ENCODE peak calls at places on chromosomes 16 and 17, in six cellular contexts. L, Y, J, S, F and A are unnamed samples.

GRCh38 chr16:53091508-53092211 is 36.9 kb downstream of the CHD9 start:
- DNase-seq in J (no peak), Y (no peak), S (peak; percentile 72), L (no peak), F (no peak), A (no peak)

GRCh38 chr17:66819466-66819865 is 15.5 kb upstream of the CACNG5 start:
- DNase-seq in L (no peak), S (no peak), Y (no peak), J (no peak), F (no peak), A (no peak)

GRCh38 chr17:8753976-8754440 is 4.3 kb downstream of the SPDYE4 start:
- DNase-seq in Y (no peak), L (no peak), S (no peak), J (no peak), F (peak; percentile 34), A (peak; percentile 38)

GRCh38 chr17:50952889-50953288 is 86.7 kb upstream of the TOB1 start:
- DNase-seq in S (no peak), L (no peak), J (no peak), Y (no peak), F (no peak), A (no peak)

GRCh38 chr16:15996432-15997109 is 47.2 kb downstream of the ABCC1 start:
- DNase-seq in L (no peak), Y (peak; percentile 32), F (peak; percentile 99), S (no peak), J (no peak), A (no peak)

GRCh38 chr16:76670125-76670857 is 393.1 kb downstream of the CNTNAP4 start:
- DNase-seq in F (no peak), Y (no peak), J (no peak), L (no peak), S (no peak), A (no peak)

GRCh38 chr17:79619636-79620206 is 8.9 kb upstream of the RBFOX3 start:
- DNase-seq in S (no peak), F (no peak), L (no peak), Y (no peak), J (no peak), A (no peak)

GRCh38 chr17:57782051-57782490 is 37.0 kb upstream of the CCDC182 start:
- DNase-seq in L (no peak), S (no peak), Y (no peak), J (no peak), F (no peak), A (no peak)

GRCh38 chr17:40949406-40949805 is 12.0 kb upstream of the KRT23 start:
- DNase-seq in Y (no peak), J (no peak), L (no peak), F (peak; percentile 57), S (no peak), A (no peak)

GRCh38 chr17:43701318-43701743 is 39.6 kb upstream of the MEOX1 start:
- DNase-seq in L (no peak), F (no peak), Y (no peak), J (no peak), S (peak; percentile 45), A (peak; percentile 49)

GRCh38 chr17:59601130-59601529 is 18.6 kb upstream of the CLTC start:
- DNase-seq in S (no peak), F (no peak), L (no peak), J (no peak), Y (no peak), A (no peak)

GRCh38 chr17:71496552-71496951 is 624.3 kb upstream of the SOX9 start:
- DNase-seq in S (no peak), Y (no peak), J (no peak), L (no peak), F (no peak), A (no peak)

GRCh38 chr17:49512296-49513043 is 17.4 kb downstream of the NGFR start:
- DNase-seq in Y (no peak), S (no peak), F (no peak), J (no peak), L (no peak), A (no peak)

GRCh38 chr17:38749222-38750043 is 1.3 kb upstream of the PCGF2 start:
- DNase-seq in L (no peak), S (no peak), J (no peak), F (peak; percentile 89), Y (peak; percentile 83), A (no peak)

GRCh38 chr16:82603784-82604411 is 22.9 kb upstream of the CDH13 start:
- DNase-seq in F (peak; percentile 13), J (no peak), S (no peak), Y (no peak), L (no peak), A (no peak)

GRCh38 chr17:77790143-77790829 is 168.2 kb upstream of the TNRC6C start:
- DNase-seq in Y (no peak), J (peak; percentile 38), L (no peak), S (no peak), F (no peak), A (no peak)

GRCh38 chr17:76254275-76254674 is 10.9 kb upstream of the UBALD2 start:
- DNase-seq in S (no peak), Y (no peak), L (no peak), J (no peak), F (no peak), A (no peak)

GRCh38 chr16:69049146-69049545 is 56.3 kb upstream of the HAS3 start:
- DNase-seq in F (no peak), S (no peak), L (no peak), Y (no peak), J (no peak), A (no peak)

GRCh38 chr17:40530531-40530987 is 29.1 kb upstream of the TNS4 start:
- DNase-seq in J (no peak), S (no peak), Y (no peak), L (no peak), F (no peak), A (no peak)

GRCh38 chr16:88381820-88382451 is 823 bp upstream of the ZNF469 start:
- DNase-seq in L (no peak), Y (no peak), F (no peak), J (peak; percentile 33), S (no peak), A (no peak)
- TF ChIP-seq TAF1 in L (no peak), Y (no peak), F (no peak), J (no peak), S (no peak), A (no peak)

DNA sequence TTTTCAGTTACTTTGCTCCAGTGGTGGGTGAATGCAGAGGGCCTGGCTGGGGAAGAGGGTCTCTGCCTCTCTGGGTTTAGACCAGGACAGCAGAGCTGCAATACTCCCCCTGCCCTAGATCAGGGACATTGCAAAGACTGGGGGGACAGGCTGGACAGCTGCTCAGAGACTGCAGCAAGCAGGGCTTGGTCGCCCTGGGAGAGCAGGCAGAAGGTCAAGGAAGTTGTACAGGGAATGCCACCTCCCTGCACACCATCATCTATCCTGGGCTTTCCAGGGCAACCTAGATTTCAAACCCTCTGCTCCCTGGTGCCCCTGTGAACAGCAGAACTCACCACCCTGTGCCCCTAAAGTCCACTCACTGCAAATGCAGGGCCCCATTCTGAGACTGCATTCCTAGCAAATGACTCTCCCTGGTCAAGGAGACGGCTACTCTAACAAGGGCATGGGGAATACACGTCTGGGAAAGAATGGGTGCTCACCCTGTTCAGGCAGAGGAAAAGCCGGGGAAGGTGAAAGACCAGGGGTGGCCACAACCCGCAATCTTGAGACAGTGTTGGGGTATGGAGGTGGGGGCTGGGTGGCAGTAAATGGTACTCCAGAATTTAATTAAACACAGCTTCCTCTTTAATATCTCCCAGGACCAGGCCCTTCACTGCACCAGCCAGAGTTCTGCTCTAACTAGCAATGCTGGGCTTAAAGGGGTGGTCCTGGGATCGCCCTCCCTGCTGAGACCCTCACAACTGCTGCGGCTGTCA is 1.0 kb downstream of the KIFC3 start:
- DNase-seq in L (no peak), Y (no peak), J (no peak), F (no peak), S (no peak), A (no peak)
- TF ChIP-seq POLR2A in L (no peak), Y (no peak), J (no peak), F (no peak), S (no peak), A (no peak)

GRCh38 chr17:56510554-56511342 is 82.8 kb upstream of the NOG start:
- DNase-seq in S (no peak), J (no peak), L (no peak), F (no peak), Y (no peak), A (no peak)
- TF ChIP-seq TAF1 in S (no peak), J (no peak), L (no peak), F (no peak), Y (no peak), A (no peak)

DNA sequence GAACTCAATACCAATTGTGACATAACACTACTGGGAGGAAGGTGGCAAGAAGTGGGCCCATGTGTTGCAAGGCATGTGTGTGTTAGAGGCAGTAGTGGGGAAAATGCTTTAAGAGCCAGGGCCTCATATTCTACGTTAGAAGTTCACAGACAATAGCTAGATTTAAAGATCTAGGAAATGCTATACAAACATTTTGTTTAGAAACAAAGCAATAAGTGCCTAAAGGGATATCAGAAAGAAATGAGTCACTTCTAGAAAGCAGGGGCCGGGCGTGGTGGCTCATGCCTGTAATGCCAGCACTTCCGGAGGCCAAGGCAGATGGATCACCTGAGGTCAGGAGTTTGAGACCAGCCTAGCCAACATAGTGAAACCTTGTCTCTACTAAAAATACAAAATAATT is 253.1 kb upstream of the IRX5 start:
- DNase-seq in J (no peak), Y (no peak), S (no peak), F (no peak), L (no peak), A (no peak)
- TF ChIP-seq POLR2A in J (no peak), Y (no peak), S (no peak), F (no peak), L (no peak), A (no peak)

DNA sequence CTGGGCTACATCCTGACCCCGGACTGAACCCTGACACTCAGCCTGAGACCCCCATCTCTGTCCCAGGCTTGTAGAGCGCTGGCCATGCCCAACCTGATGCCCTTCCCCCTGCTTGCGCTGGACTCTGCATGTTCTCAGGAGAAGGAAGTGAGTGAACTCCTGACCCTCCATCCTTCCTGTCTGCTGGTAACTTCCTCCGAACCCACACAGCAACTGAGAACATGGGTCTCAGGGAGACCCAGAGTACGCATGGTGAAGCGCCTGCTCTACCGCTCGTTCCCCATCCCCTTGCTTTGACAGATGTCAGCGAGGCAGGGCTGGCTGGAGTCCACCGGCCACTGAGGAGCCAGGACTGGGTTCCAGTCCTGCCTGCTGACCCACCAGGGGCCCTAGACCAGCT is 6.1 kb downstream of the CAMKK1 start:
- DNase-seq in L (no peak), J (no peak), F (no peak), S (no peak), Y (no peak), A (no peak)
- TF ChIP-seq TAF1 in L (no peak), J (no peak), F (no peak), S (no peak), Y (no peak), A (no peak)

DNA sequence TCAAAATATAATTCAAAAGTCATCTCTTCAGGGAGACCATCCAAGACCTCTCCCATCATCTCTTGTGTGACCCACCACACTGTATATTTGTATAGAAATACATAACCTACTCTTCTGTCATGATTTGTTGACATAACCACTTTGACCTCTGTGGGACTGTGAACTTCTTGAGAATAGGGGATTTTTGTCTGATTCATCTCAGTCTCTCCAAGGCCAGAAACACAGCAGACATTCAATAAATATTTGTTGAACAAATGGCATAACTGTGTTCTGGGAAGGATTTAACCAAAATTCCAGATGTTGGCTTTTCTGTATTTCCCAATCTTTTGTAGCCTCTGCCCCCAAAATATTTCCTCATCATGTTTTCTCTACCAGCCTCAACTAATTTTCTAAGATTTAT is 169.7 kb downstream of the CDH11 start:
- DNase-seq in F (no peak), S (no peak), L (no peak), J (no peak), Y (no peak), A (no peak)
- TF ChIP-seq POLR2A in F (no peak), S (no peak), L (no peak), J (no peak), Y (no peak), A (no peak)